ENCODE peak calls at places on chromosomes 16 and 17, in eight cellular contexts. B is GM06990; L is BJ; Q is CD8-positive, alpha-beta memory T cell; M is uterus; R is left ventricle myocardium inferior; I is heart left ventricle; P is PC-9. W is an unnamed sample.
A peak's percentile ranks its signal among the peaks of the same experiment; 100 is the strongest.

GRCh38 chr16:27365142-27366089 is 36.6 kb upstream of the IL21R start:
- DNase-seq in B (no peak), L (no peak), Q (no peak), M (no peak), R (no peak), I (no peak), P (peak; percentile 92), W (peak; percentile 17)

GRCh38 chr17:4751925-4752324 is 12.2 kb upstream of the CXCL16 start:
- DNase-seq in B (no peak), L (no peak), Q (no peak), M (no peak), R (no peak), I (no peak), P (no peak), W (no peak)

GRCh38 chr16:159136-159849 is 6.5 kb upstream of the HBM start:
- DNase-seq in B (no peak), L (no peak), Q (no peak), M (no peak), R (no peak), I (no peak), P (no peak), W (no peak)

GRCh38 chr17:80414508-80414802 is 512 bp upstream of the ENDOV start:
- DNase-seq in B (no peak), L (no peak), Q (no peak), M (no peak), R (no peak), I (no peak), P (no peak), W (no peak)

GRCh38 chr16:55039511-55039910 is 108.8 kb downstream of the IRX5 start:
- DNase-seq in B (no peak), L (no peak), Q (no peak), M (no peak), R (no peak), I (no peak), P (peak; percentile 52), W (no peak)

GRCh38 chr16:20166531-20167235 is 93.0 kb upstream of the GPR139 start:
- DNase-seq in B (no peak), L (no peak), Q (no peak), M (no peak), R (no peak), I (no peak), P (no peak), W (no peak)

GRCh38 chr16:68893710-68894705 is 50.7 kb downstream of the TANGO6 start:
- DNase-seq in B (no peak), L (no peak), Q (no peak), M (no peak), R (peak; percentile 40), I (peak; percentile 24), P (no peak), W (no peak)

GRCh38 chr16:54283735-54284318 is 2.8 kb downstream of the IRX3 start:
- DNase-seq in B (no peak), L (no peak), Q (no peak), M (no peak), R (no peak), I (no peak), P (no peak), W (no peak)

GRCh38 chr17:81509048-81509686 is 3.4 kb downstream of the ACTG1 start:
- DNase-seq in B (no peak), L (no peak), Q (no peak), M (no peak), R (no peak), I (no peak), P (peak; percentile 40), W (no peak)

GRCh38 chr16:67879936-67880335 is 4.7 kb upstream of the NRN1L start:
- DNase-seq in B (no peak), L (no peak), Q (no peak), M (no peak), R (no peak), I (no peak), P (no peak), W (no peak)
- H3K36me3 ChIP-seq in B (peaks cover 74% of the 10 kb centered on the region), L (peaks cover 77% of the 10 kb centered on the region), Q (peaks cover 84% of the 10 kb centered on the region), M (no peaks in the 10 kb centered on the region), R (peaks cover 89% of the 10 kb centered on the region), I (peaks cover 87% of the 10 kb centered on the region), P (peaks cover 13% of the 10 kb centered on the region), W (peaks cover 84% of the 10 kb centered on the region)

GRCh38 chr16:84194018-84194417 is 3.1 kb downstream of the ADAD2 start:
- DNase-seq in B (no peak), L (no peak), Q (no peak), M (no peak), R (no peak), I (no peak), P (no peak), W (peak; percentile 13)

GRCh38 chr16:84193480-84193879 is 2.5 kb downstream of the ADAD2 start:
- DNase-seq in B (no peak), L (no peak), Q (no peak), M (no peak), R (no peak), I (no peak), P (no peak), W (no peak)

GRCh38 chr16:84194470-84195200 is 3.7 kb downstream of the ADAD2 start:
- DNase-seq in B (no peak), L (no peak), Q (peak; percentile 66), M (no peak), R (no peak), I (no peak), P (no peak), W (peak; percentile 40)

GRCh38 chr16:84190731-84191388 is at the start of gene ADAD2:
- DNase-seq in B (no peak), L (no peak), Q (no peak), M (no peak), R (no peak), I (no peak), P (no peak), W (no peak)

DNA sequence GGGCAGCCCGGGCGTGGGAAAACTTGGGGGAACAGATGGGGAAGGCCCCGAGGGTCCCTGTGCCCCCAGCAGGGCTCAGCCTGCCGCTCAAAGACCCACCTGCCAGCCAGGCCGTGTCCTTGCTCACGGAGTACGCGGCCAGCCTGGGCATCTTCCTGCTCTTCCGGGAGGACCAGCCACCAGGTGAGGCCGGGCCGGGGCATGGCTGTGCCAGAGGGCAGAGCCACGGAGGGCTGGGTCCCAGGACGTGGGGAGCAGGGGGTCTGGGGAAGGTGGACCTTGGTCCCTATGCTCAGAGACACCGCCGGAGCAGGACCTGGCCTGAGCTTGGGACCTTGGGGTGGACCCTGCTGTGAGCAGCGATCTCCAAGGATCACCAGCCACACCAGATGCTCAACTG is 509 bp downstream of the ADAD2 start:
- DNase-seq in B (no peak), L (no peak), Q (no peak), M (no peak), R (no peak), I (no peak), P (no peak), W (no peak)
- H3K36me3 ChIP-seq in B (no peaks in the 10 kb centered on the region), L (no peaks in the 10 kb centered on the region), Q (no peaks in the 10 kb centered on the region), M (no peaks in the 10 kb centered on the region), R (no peaks in the 10 kb centered on the region), I (no peaks in the 10 kb centered on the region), P (no peaks in the 10 kb centered on the region), W (no peaks in the 10 kb centered on the region)

GRCh38 chr16:23563186-23563585 is 5.7 kb downstream of the UBFD1 start:
- DNase-seq in B (no peak), L (no peak), Q (no peak), M (no peak), R (no peak), I (no peak), P (no peak), W (no peak)

GRCh38 chr16:23561586-23561985 is 4.1 kb downstream of the UBFD1 start:
- DNase-seq in B (no peak), L (no peak), Q (no peak), M (no peak), R (no peak), I (no peak), P (no peak), W (no peak)

GRCh38 chr16:23564964-23565363 is 7.4 kb downstream of the UBFD1 start:
- DNase-seq in B (no peak), L (no peak), Q (no peak), M (no peak), R (peak; percentile 62), I (peak; percentile 51), P (no peak), W (no peak)

GRCh38 chr16:23566724-23567123 is 9.2 kb downstream of the UBFD1 start:
- DNase-seq in B (no peak), L (no peak), Q (no peak), M (no peak), R (no peak), I (no peak), P (no peak), W (no peak)

DNA sequence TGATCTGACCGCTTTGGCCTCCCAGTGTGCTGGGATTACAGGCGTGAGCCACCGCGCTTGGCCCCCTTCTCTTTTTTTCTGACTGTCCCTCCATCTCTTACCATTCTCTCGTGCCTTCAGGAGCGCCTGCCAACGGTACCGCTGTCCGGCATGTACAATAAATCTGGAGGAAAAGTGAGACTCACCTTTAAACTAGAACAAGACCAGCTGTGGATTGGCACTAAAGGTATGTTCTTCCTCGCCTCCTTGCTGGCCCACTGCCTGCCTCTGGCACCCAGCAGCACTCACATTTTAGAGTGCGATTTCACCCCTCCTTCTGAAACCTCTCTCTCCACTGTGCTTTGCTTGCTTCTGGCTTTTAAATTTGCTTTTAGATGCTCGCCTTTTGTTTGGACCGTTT is 5.0 kb downstream of the UBFD1 start:
- DNase-seq in B (no peak), L (no peak), Q (peak; percentile 26), M (no peak), R (no peak), I (no peak), P (no peak), W (no peak)
- H3K36me3 ChIP-seq in B (peaks cover 29% of the 10 kb centered on the region), L (peaks cover 32% of the 10 kb centered on the region), Q (peaks cover 44% of the 10 kb centered on the region), M (no peaks in the 10 kb centered on the region), R (peaks cover 85% of the 10 kb centered on the region), I (peaks cover 86% of the 10 kb centered on the region), P (peaks cover 50% of the 10 kb centered on the region), W (peaks cover 72% of the 10 kb centered on the region)

GRCh38 chr17:29625037-29625750 is 2.5 kb upstream of the CORO6 start:
- DNase-seq in B (no peak), L (no peak), Q (no peak), M (no peak), R (no peak), I (no peak), P (no peak), W (no peak)

GRCh38 chr17:29628619-29629018 is 5.9 kb upstream of the CORO6 start:
- DNase-seq in B (no peak), L (no peak), Q (no peak), M (no peak), R (no peak), I (no peak), P (no peak), W (no peak)

GRCh38 chr17:29633886-29634285 is 11.2 kb upstream of the CORO6 start:
- DNase-seq in B (no peak), L (no peak), Q (no peak), M (no peak), R (no peak), I (no peak), P (no peak), W (no peak)

GRCh38 chr17:29627951-29628350 is 5.2 kb upstream of the CORO6 start:
- DNase-seq in B (no peak), L (no peak), Q (no peak), M (no peak), R (no peak), I (no peak), P (no peak), W (no peak)

DNA sequence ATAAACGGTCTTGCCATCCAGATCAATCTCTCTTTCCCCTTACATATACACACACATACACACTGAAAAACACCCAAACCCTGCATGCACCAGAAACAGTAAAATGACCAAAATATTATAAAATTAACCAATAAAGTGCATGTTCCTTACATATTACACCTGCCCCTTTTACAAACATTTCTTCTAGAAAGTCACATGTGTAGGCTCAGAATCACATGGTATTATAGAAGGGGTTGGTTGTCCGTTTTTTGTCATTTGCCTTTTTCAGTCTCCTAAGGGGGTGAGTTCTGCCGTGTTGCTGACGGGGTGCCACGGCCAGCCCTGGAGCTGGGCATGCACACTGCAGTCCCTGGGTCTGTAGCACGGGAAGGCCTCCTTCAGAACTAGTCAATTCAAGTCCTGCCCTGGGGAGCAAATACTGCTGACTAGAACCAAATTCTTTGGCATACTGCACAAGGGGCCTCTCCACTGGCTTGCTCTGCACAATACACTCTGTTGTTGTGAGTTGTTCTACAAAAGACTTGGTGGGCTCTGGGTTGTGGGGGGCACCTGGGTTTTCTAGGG is 8.0 kb upstream of the CORO6 start:
- DNase-seq in B (no peak), L (no peak), Q (no peak), M (no peak), R (no peak), I (no peak), P (no peak), W (no peak)
- H3K36me3 ChIP-seq in B (peaks cover 24% of the 10 kb centered on the region), L (peaks cover 9% of the 10 kb centered on the region), Q (peaks cover 22% of the 10 kb centered on the region), M (no peaks in the 10 kb centered on the region), R (peaks cover 58% of the 10 kb centered on the region), I (peaks cover 52% of the 10 kb centered on the region), P (peaks cover 5% of the 10 kb centered on the region), W (peaks cover 52% of the 10 kb centered on the region)

W was measured in CD4-positive, CD25-positive, alpha-beta regulatory T cell.